ENCODE peak calls at places on chromosomes 6 and 20, in four cellular contexts. L is adrenal gland, P is AG10803, Y is left ventricle myocardium inferior. O is an unnamed sample.

GRCh38 chr6:169885831-169886230 is 134.4 kb downstream of the ERMARD start:
- DNase-seq in L (no peak), P (no peak), Y (no peak), O (no peak)

GRCh38 chr6:125129354-125129753 is 24.2 kb upstream of the TPD52L1 start:
- DNase-seq in L (no peak), P (no peak), Y (no peak), O (no peak)

GRCh38 chr6:19427548-19427947 is 409.6 kb upstream of the ID4 start:
- DNase-seq in L (no peak), P (no peak), Y (no peak), O (no peak)

GRCh38 chr20:46084805-46085792 is 4.7 kb downstream of the NCOA5 start:
- DNase-seq in L (no peak), P (peak; percentile 43), Y (no peak), O (no peak)

GRCh38 chr6:110681543-110682459 is 133.5 kb downstream of the CDK19 start:
- DNase-seq in L (no peak), P (no peak), Y (no peak), O (no peak)

GRCh38 chr6:158058156-158058723 is 76.6 kb downstream of the SYNJ2 start:
- DNase-seq in L (no peak), P (peak; percentile 92), Y (peak; percentile 1), O (no peak)

GRCh38 chr20:59006864-59007757 is at the start of gene CTSZ:
- DNase-seq in L (peak; percentile 55), P (peak; percentile 57), Y (peak; percentile 81), O (peak; percentile 61)

GRCh38 chr6:80607814-80608391 is 501.4 kb downstream of the BCKDHB start:
- DNase-seq in L (peak; percentile 7), P (peak; percentile 97), Y (no peak), O (no peak)

GRCh38 chr20:35039146-35039545 is 53.5 kb downstream of the TRPC4AP start:
- DNase-seq in L (no peak), P (no peak), Y (no peak), O (peak; percentile 76)

GRCh38 chr6:152054441-152054840 is 247.0 kb downstream of the ESR1 start:
- DNase-seq in L (no peak), P (peak; percentile 51), Y (no peak), O (no peak)

GRCh38 chr6:143279385-143279784 is 171.1 kb downstream of the ADAT2 start:
- DNase-seq in L (peak; percentile 24), P (no peak), Y (no peak), O (no peak)

GRCh38 chr20:34716921-34717229 is 12.7 kb downstream of the TP53INP2 start:
- DNase-seq in L (no peak), P (no peak), Y (no peak), O (no peak)

GRCh38 chr6:19811397-19812079 is 25.6 kb upstream of the ID4 start:
- DNase-seq in L (no peak), P (no peak), Y (no peak), O (no peak)

GRCh38 chr6:149910721-149911151 is 12.2 kb downstream of the RAET1G start:
- DNase-seq in L (no peak), P (no peak), Y (no peak), O (no peak)

DNA sequence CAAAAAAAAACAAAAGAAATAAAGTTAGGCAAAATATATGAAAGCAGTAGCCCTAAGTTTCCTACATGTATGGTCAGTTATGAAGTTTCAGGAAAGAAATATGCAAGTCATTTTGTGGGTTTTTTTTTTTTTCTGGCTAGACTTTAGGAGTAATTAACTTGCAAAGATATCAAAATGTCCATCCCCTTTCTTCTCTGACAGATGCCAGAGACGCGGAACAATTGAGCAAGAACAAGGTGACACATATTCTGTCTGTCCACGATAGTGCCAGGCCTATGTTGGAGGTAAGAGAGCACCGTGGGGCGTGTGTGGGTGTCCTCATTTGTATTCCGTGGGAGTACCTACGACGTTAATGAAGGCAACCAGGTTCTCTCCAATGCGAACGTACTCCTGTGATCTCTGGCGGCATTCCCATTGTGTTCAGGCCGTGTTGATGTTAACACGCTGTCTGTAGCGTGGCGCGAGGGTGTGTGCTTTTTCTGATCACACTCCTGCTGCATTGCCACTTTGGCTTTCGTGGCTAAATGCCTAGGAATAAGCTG is 19.5 kb downstream of the DUSP22 start:
- DNase-seq in L (no peak), P (no peak), Y (peak; percentile 63), O (no peak)
- H3K4me3 ChIP-seq in L (no peak overlapping the region), P (no peak overlapping the region), Y (no peak overlapping the region), O (no peak overlapping the region)

DNA sequence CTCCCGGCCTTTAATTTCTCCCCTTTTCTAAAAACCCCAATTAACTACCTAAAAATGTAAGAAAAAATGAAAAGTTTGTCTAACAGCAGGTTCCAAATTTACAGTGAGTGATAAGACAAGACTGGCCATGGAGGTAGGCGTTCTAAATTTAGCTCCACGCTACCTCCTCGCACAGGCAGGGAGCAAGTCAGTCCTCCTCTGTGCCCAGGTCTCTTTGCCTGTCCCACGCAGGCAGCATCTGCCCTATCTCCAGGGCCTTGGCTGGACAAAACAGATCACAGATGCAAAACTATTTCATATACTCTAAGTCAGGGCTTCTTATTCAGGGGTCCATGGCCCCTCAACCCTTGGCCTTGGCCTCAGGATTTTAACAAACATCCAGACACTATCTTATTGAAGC is 98.0 kb upstream of the JARID2 start:
- DNase-seq in L (no peak), P (no peak), Y (no peak), O (no peak)
- H3K4me3 ChIP-seq in L (no peak overlapping the region), P (no peak overlapping the region), Y (no peak overlapping the region), O (no peak overlapping the region)

GRCh38 chr6:21595951-21596378 is 2.4 kb downstream of the SOX4 start:
- DNase-seq in L (peak; percentile 30), P (no peak), Y (no peak), O (no peak)

GRCh38 chr6:21597706-21598273 is 4.2 kb downstream of the SOX4 start:
- DNase-seq in L (no peak), P (peak; percentile 40), Y (no peak), O (no peak)

GRCh38 chr6:21598662-21599061 is 5.1 kb downstream of the SOX4 start:
- DNase-seq in L (no peak), P (no peak), Y (no peak), O (no peak)

GRCh38 chr6:21596379-21597242 is 3.1 kb downstream of the SOX4 start:
- DNase-seq in L (peak; percentile 62), P (peak; percentile 57), Y (peak; percentile 47), O (peak; percentile 54)

DNA sequence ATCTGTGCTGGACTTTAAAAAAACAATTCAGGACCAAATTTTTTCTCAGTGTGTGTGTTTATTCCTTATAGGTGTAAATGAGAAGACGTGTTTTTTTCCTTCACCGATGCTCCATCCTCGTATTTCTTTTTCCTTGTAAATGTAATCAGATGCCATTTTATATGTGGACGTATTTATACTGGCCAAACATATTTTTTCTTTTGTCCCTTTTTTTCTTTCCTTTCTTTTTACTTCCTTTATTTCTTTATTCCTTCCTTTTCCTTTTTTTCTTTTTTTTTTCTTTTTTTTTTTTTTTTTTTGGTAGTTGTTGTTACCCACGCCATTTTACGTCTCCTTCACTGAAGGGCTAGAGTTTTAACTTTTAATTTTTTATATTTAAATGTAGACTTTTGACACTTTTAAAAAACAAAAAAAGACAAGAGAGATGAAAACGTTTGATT is 3.7 kb downstream of the SOX4 start:
- DNase-seq in L (no peak), P (no peak), Y (no peak), O (no peak)
- H3K4me3 ChIP-seq in L (no peak overlapping the region), P (peak overlapping the region; percentile 81), Y (peak overlapping the region; percentile 85), O (no peak overlapping the region)

GRCh38 chr20:610130-611046 is at the start of gene TCF15:
- DNase-seq in L (no peak), P (no peak), Y (peak; percentile 71), O (no peak)
- H3K4me3 ChIP-seq in L (no peak within 1 kb of the TSS), P (no peak within 1 kb of the TSS), Y (peak within 1 kb of the TSS; percentile 80), O (peak within 1 kb of the TSS; percentile 19)

DNA sequence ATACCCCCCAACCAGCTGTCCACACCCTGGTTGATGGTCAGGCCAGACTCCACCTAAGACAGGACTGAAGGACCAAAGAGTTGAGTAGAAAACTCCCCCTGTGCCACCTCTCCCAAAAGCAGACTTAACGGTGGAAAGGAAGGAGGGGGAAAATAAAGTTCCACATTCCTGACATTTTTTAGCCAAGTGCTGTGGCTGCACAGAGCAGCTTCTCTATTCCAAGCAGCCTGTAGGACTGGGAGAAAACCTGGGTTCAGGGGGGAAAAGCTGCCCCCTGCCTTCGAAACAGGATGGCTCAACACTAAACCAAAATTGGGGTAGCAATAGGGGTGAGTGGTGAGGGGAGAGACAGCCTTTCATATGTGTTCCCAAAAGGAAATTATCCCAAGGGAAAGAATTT is 3.6 kb downstream of the TRAM2 start:
- DNase-seq in L (no peak), P (peak; percentile 74), Y (no peak), O (no peak)
- H3K4me3 ChIP-seq in L (no peak overlapping the region), P (peak overlapping the region; percentile 96), Y (no peak overlapping the region), O (no peak overlapping the region)

DNA sequence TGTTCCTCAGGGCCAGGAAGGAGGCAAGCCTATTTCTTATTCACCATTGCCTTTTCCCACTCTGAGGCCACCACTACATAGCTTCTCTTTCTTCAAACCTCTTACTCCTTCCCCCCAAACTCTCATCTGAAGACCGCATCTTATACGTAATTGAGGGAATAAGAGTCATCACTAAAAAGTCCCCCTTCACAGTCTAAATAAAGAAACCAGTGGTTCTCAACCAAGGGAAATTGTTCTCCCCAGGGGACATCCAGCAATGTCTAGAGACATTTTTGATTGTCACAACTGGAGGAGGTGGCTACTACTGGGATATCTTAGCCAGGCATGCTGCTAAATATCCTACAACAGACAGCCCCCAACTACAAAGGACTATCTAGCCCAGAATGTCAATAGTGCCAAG is 327.6 kb upstream of the CNR1 start:
- DNase-seq in L (no peak), P (no peak), Y (no peak), O (no peak)
- H3K4me3 ChIP-seq in L (no peak overlapping the region), P (no peak overlapping the region), Y (no peak overlapping the region), O (no peak overlapping the region)

GRCh38 chr20:36407196-36407733 is 101.1 kb downstream of the DLGAP4 start:
- DNase-seq in L (no peak), P (peak; percentile 21), Y (no peak), O (no peak)

GRCh38 chr20:36402708-36403107 is 96.6 kb downstream of the DLGAP4 start:
- DNase-seq in L (no peak), P (no peak), Y (no peak), O (no peak)

GRCh38 chr20:36404435-36404978 is 98.4 kb downstream of the DLGAP4 start:
- DNase-seq in L (no peak), P (no peak), Y (no peak), O (no peak)

GRCh38 chr20:36405255-36405654 is 99.1 kb downstream of the DLGAP4 start:
- DNase-seq in L (no peak), P (no peak), Y (no peak), O (no peak)

DNA sequence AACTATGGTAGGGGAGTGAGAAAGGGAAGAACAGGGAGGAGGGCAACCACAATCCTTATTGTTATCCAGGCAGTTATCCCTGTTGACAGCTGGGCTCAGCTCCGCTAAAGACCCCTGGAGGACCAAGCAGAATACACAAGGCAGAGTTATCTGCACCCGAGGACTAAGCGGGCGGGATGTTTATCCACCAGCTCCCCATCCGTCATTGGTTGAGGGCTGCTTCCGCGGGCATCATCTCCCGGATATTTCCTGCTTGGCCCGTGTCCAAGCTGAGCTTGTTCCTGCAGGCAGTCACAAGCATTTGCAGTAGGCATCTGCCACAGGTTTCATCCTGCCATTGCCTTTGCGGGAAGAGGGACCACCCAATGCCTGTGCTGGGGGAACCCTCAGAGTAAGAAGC is 102.1 kb downstream of the DLGAP4 start:
- DNase-seq in L (no peak), P (peak; percentile 9), Y (no peak), O (no peak)
- H3K4me3 ChIP-seq in L (no peak overlapping the region), P (no peak overlapping the region), Y (no peak overlapping the region), O (no peak overlapping the region)

O was measured in lung.